ENCODE peak calls at places on chromosomes 3 and 15, in four cellular contexts. F is upper lobe of left lung, T is esophagus muscularis mucosa, Q is K562. I is an unnamed sample.
A peak's percentile ranks its signal among the peaks of the same experiment; 100 is the strongest.

GRCh38 chr15:98649621-98649995 is 1.3 kb downstream of the IGF1R start:
- DNase-seq in F (peak; percentile 92), T (no peak), Q (no peak), I (peak; percentile 46)

GRCh38 chr15:43550527-43551363 is 33.3 kb downstream of the MAP1A start:
- DNase-seq in F (no peak), T (no peak), Q (no peak), I (no peak)

GRCh38 chr15:94306700-94307650 is 75.6 kb downstream of the MCTP2 start:
- DNase-seq in F (no peak), T (no peak), Q (no peak), I (no peak)

GRCh38 chr3:103295974-103296570 is 861.3 kb downstream of the ZPLD1 start:
- DNase-seq in F (no peak), T (no peak), Q (peak; percentile 0), I (no peak)

GRCh38 chr3:12897537-12898289 is 56.3 kb upstream of the RPL32 start:
- DNase-seq in F (no peak), T (no peak), Q (no peak), I (no peak)

GRCh38 chr3:171640520-171641412 is 169.5 kb downstream of the PLD1 start:
- DNase-seq in F (no peak), T (no peak), Q (peak; percentile 32), I (peak; percentile 65)

GRCh38 chr3:193301441-193301840 is 60.4 kb downstream of the PLAAT1 start:
- DNase-seq in F (no peak), T (no peak), Q (no peak), I (no peak)

GRCh38 chr3:136862611-136862951 is 573 bp downstream of the NCK1 start:
- DNase-seq in F (no peak), T (peak; percentile 93), Q (peak; percentile 64), I (peak; percentile 93)

GRCh38 chr15:98943609-98944111 is 63.9 kb downstream of the PGPEP1L start:
- DNase-seq in F (no peak), T (no peak), Q (no peak), I (no peak)

GRCh38 chr3:196073188-196073838 is 8.6 kb downstream of the TFRC start:
- DNase-seq in F (no peak), T (no peak), Q (peak; percentile 75), I (no peak)

GRCh38 chr15:90895571-90896117 is 7.5 kb upstream of the MAN2A2 start:
- DNase-seq in F (no peak), T (no peak), Q (peak; percentile 84), I (no peak)

GRCh38 chr3:61663728-61664492 is 102.5 kb downstream of the PTPRG start:
- DNase-seq in F (no peak), T (no peak), Q (no peak), I (no peak)

GRCh38 chr3:53705774-53706173 is 140.4 kb downstream of the CHDH start:
- DNase-seq in F (no peak), T (no peak), Q (no peak), I (no peak)

GRCh38 chr3:53709856-53710674 is 136.2 kb downstream of the CHDH start:
- DNase-seq in F (peak; percentile 91), T (peak; percentile 24), Q (peak; percentile 59), I (peak; percentile 67)

GRCh38 chr3:53709256-53709655 is 137.0 kb downstream of the CHDH start:
- DNase-seq in F (no peak), T (peak; percentile 57), Q (no peak), I (no peak)

GRCh38 chr3:53707222-53707621 is 139.0 kb downstream of the CHDH start:
- DNase-seq in F (no peak), T (peak; percentile 55), Q (no peak), I (no peak)

DNA sequence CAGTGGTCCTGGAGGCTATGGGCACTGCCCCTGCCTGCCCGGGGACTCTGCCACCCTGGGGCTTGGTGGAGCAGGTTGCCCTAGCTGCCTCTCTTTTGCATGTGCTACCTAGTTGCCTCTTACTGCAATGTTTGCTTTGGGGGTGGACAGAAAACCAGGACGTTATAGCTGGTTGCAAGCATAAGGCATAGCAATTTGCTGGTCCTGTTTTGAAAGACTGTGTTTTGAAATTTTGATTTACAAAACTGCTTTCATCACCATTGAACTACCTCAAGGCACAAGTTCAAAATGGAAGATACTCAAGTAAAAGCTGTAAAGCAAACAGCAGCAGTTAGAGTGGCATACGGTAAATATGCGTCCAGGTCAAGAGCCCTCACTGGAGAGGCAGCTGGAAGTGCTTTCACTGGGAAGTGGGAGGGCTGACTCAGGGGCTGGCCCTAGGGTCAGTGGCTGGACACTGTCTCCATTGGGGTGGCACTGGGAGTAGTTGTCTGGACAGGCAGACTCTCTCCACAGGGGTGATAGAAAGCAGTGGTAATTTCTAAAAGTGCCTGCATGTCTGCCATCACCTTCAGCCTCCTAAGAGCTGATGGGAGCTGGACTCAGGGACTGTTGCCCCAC is 138.1 kb downstream of the CHDH start:
- DNase-seq in F (peak; percentile 46), T (peak; percentile 75), Q (no peak), I (peak; percentile 86)
- H3K4me1 ChIP-seq in F (peaks cover 44% of the 10 kb centered on the region), T (peaks cover 6% of the 10 kb centered on the region), Q (no peaks in the 10 kb centered on the region), I (peaks cover 20% of the 10 kb centered on the region)

GRCh38 chr3:133578548-133579191 is 5.2 kb downstream of the CDV3 start:
- DNase-seq in F (no peak), T (no peak), Q (peak; percentile 37), I (no peak)
- TF ChIP-seq POLR2A in F (no peak), T (no peak), Q (no peak), I (no peak)

GRCh38 chr3:71005797-71006321 is 577.7 kb downstream of the FOXP1 start:
- DNase-seq in F (no peak), T (no peak), Q (no peak), I (no peak)
- H3K27ac ChIP-seq in F (no peak overlapping the region), T (peak overlapping the region; percentile 75), Q (no peak overlapping the region), I (no peak overlapping the region)

GRCh38 chr3:157119369-157119951 is 40.5 kb downstream of the CCNL1 start:
- DNase-seq in F (no peak), T (no peak), Q (peak; percentile 88), I (peak; percentile 70)
- H3K4me1 ChIP-seq in F (peaks cover 12% of the 10 kb centered on the region), T (peaks cover 6% of the 10 kb centered on the region), Q (peaks cover 48% of the 10 kb centered on the region), I (peaks cover 33% of the 10 kb centered on the region)

GRCh38 chr3:182682263-182683229 is 110.8 kb upstream of the ATP11B start:
- DNase-seq in F (peak; percentile 91), T (no peak), Q (peak; percentile 67), I (peak; percentile 65)
- TF ChIP-seq POLR2A in F (no peak), T (no peak), Q (no peak), I (no peak)

DNA sequence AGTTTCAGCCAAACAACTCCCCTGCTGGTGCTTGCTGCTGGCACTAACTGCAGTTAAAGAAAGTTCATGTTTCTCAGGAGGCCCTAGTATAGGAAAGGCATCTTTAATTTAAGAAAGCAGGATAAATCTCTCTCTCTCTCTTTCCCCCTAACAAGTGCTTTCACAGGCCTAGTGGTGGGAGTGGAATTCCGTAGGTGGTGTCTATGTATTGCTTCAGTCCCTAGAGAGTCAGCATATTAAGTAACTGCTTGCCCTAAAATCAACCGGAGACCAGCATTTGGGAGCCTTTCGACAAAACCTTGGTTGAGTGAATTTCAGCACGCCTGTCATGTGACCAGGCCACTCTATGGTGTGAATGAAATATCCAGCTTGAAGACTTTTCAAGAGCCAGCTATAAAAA is 169.2 kb upstream of the TGFBR2 start:
- DNase-seq in F (no peak), T (no peak), Q (no peak), I (no peak)
- H3K27ac ChIP-seq in F (no peak overlapping the region), T (peak overlapping the region; percentile 83), Q (no peak overlapping the region), I (no peak overlapping the region)

GRCh38 chr3:66428733-66429132 is 72.1 kb downstream of the LRIG1 start:
- DNase-seq in F (no peak), T (no peak), Q (no peak), I (peak; percentile 92)
- H3K4me1 ChIP-seq in F (peaks cover 31% of the 10 kb centered on the region), T (peaks cover 100% of the 10 kb centered on the region), Q (no peaks in the 10 kb centered on the region), I (peaks cover 30% of the 10 kb centered on the region)

DNA sequence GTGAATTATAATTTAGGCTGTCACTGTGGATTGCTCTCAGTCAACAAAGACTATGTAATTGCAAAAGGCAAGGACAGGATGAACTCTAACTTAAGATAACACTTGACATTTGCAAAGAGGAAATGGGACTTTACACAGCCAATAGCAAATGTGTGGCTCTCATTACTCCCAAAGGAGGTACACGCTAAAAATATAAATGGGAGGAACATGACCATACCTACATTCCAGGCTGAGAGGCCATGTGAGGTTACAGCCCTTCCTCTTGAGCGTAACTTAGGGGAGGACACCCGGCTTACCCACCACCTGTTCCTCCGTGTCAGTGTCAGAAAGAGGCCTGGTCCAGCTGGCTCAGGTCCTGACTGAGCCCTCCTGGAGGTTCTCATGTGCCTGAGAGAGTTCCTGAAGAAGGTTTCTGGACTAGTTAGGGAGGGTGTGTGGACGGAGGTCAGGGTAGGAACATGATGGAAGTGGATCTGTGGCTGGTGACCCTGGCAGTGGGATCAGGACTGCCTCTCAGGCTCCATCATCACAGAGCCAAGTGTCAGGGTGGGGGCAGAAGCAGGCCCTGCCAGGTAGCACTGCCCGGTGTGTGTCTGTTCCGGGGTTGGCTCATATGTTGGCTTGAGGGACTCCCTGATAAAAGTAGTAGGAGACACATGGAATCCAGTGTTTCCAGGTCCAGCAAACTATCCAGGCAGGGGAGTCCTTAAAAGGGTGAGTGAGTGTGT is 7.9 kb downstream of the POPDC2 start:
- DNase-seq in F (no peak), T (no peak), Q (no peak), I (no peak)
- TF ChIP-seq POLR2A in F (no peak), T (no peak), Q (no peak), I (no peak)

GRCh38 chr3:100270218-100270588 is 9.4 kb downstream of the TBC1D23 start:
- DNase-seq in F (no peak), T (no peak), Q (no peak), I (no peak)
- H3K27ac ChIP-seq in F (no peak overlapping the region), T (no peak overlapping the region), Q (no peak overlapping the region), I (no peak overlapping the region)

I was measured in right lobe of liver.